ENCODE peak calls at places on chromosome 7, in seven cellular contexts. One of them, this sample, is unnamed.

GRCh38 chr7:155921804-155922506 is 109.7 kb upstream of the SHH start:
- DNase-seq in epithelial cell of esophagus: peak
- DNase-seq in NAMALWA: no peak
- DNase-seq in stimulated activated CD4-positive, alpha-beta T cell treated with anti-CD3 and anti-CD28 coated beads, Interleukin-4, amount 100 ng/mL, for 48 hours: no peak
- DNase-seq in neural crest cell: no peak
- DNase-seq in H7: peak
- DNase-seq in AG08396: no peak
- DNase-seq in this sample: no peak

GRCh38 chr7:22183522-22184280 is 173.3 kb downstream of the RAPGEF5 start:
- DNase-seq in epithelial cell of esophagus: no peak
- DNase-seq in NAMALWA: no peak
- DNase-seq in stimulated activated CD4-positive, alpha-beta T cell treated with anti-CD3 and anti-CD28 coated beads, Interleukin-4, amount 100 ng/mL, for 48 hours: no peak
- DNase-seq in neural crest cell: no peak
- DNase-seq in H7: no peak
- DNase-seq in AG08396: no peak
- DNase-seq in this sample: no peak

GRCh38 chr7:48924433-48924832 is at the start of gene CDC14C:
- DNase-seq in epithelial cell of esophagus: no peak
- DNase-seq in NAMALWA: no peak
- DNase-seq in stimulated activated CD4-positive, alpha-beta T cell treated with anti-CD3 and anti-CD28 coated beads, Interleukin-4, amount 100 ng/mL, for 48 hours: no peak
- DNase-seq in neural crest cell: no peak
- DNase-seq in H7: no peak
- DNase-seq in AG08396: no peak
- DNase-seq in this sample: no peak

GRCh38 chr7:64180989-64181388 is 26.0 kb upstream of the ZNF735 start:
- DNase-seq in epithelial cell of esophagus: peak
- DNase-seq in NAMALWA: peak
- DNase-seq in stimulated activated CD4-positive, alpha-beta T cell treated with anti-CD3 and anti-CD28 coated beads, Interleukin-4, amount 100 ng/mL, for 48 hours: no peak
- DNase-seq in neural crest cell: no peak
- DNase-seq in H7: no peak
- DNase-seq in AG08396: no peak
- DNase-seq in this sample: no peak

GRCh38 chr7:116139807-116140206 is 70.5 kb upstream of the TES start:
- DNase-seq in epithelial cell of esophagus: no peak
- DNase-seq in NAMALWA: no peak
- DNase-seq in stimulated activated CD4-positive, alpha-beta T cell treated with anti-CD3 and anti-CD28 coated beads, Interleukin-4, amount 100 ng/mL, for 48 hours: no peak
- DNase-seq in neural crest cell: no peak
- DNase-seq in H7: no peak
- DNase-seq in AG08396: no peak
- DNase-seq in this sample: no peak

GRCh38 chr7:106693659-106694353 is 32.8 kb upstream of the CCDC71L start:
- DNase-seq in epithelial cell of esophagus: no peak
- DNase-seq in NAMALWA: no peak
- DNase-seq in stimulated activated CD4-positive, alpha-beta T cell treated with anti-CD3 and anti-CD28 coated beads, Interleukin-4, amount 100 ng/mL, for 48 hours: no peak
- DNase-seq in neural crest cell: no peak
- DNase-seq in H7: no peak
- DNase-seq in AG08396: no peak
- DNase-seq in this sample: no peak

GRCh38 chr7:31028417-31028988 is 23.6 kb upstream of the ADCYAP1R1 start:
- DNase-seq in epithelial cell of esophagus: no peak
- DNase-seq in NAMALWA: no peak
- DNase-seq in stimulated activated CD4-positive, alpha-beta T cell treated with anti-CD3 and anti-CD28 coated beads, Interleukin-4, amount 100 ng/mL, for 48 hours: no peak
- DNase-seq in neural crest cell: no peak
- DNase-seq in H7: no peak
- DNase-seq in AG08396: no peak
- DNase-seq in this sample: no peak

GRCh38 chr7:107180378-107180777 is 11.6 kb downstream of the HBP1 start:
- DNase-seq in epithelial cell of esophagus: peak
- DNase-seq in NAMALWA: peak
- DNase-seq in stimulated activated CD4-positive, alpha-beta T cell treated with anti-CD3 and anti-CD28 coated beads, Interleukin-4, amount 100 ng/mL, for 48 hours: peak
- DNase-seq in neural crest cell: no peak
- DNase-seq in H7: no peak
- DNase-seq in AG08396: no peak
- DNase-seq in this sample: no peak

GRCh38 chr7:18119985-18120384 is 92.3 kb upstream of the PRPS1L1 start:
- DNase-seq in epithelial cell of esophagus: peak
- DNase-seq in NAMALWA: peak
- DNase-seq in stimulated activated CD4-positive, alpha-beta T cell treated with anti-CD3 and anti-CD28 coated beads, Interleukin-4, amount 100 ng/mL, for 48 hours: no peak
- DNase-seq in neural crest cell: no peak
- DNase-seq in H7: peak
- DNase-seq in AG08396: no peak
- DNase-seq in this sample: no peak

GRCh38 chr7:41787951-41788350 is 85.1 kb upstream of the INHBA start:
- DNase-seq in epithelial cell of esophagus: no peak
- DNase-seq in NAMALWA: no peak
- DNase-seq in stimulated activated CD4-positive, alpha-beta T cell treated with anti-CD3 and anti-CD28 coated beads, Interleukin-4, amount 100 ng/mL, for 48 hours: no peak
- DNase-seq in neural crest cell: no peak
- DNase-seq in H7: no peak
- DNase-seq in AG08396: no peak
- DNase-seq in this sample: no peak

GRCh38 chr7:95980073-95980655 is 207.8 kb downstream of the DYNC1I1 start:
- DNase-seq in epithelial cell of esophagus: no peak
- DNase-seq in NAMALWA: no peak
- DNase-seq in stimulated activated CD4-positive, alpha-beta T cell treated with anti-CD3 and anti-CD28 coated beads, Interleukin-4, amount 100 ng/mL, for 48 hours: no peak
- DNase-seq in neural crest cell: no peak
- DNase-seq in H7: no peak
- DNase-seq in AG08396: no peak
- DNase-seq in this sample: no peak

GRCh38 chr7:44309271-44310091 is 15.9 kb downstream of the CAMK2B start:
- DNase-seq in epithelial cell of esophagus: peak
- DNase-seq in NAMALWA: no peak
- DNase-seq in stimulated activated CD4-positive, alpha-beta T cell treated with anti-CD3 and anti-CD28 coated beads, Interleukin-4, amount 100 ng/mL, for 48 hours: peak
- DNase-seq in neural crest cell: peak
- DNase-seq in H7: peak
- DNase-seq in AG08396: peak
- DNase-seq in this sample: no peak

GRCh38 chr7:50317221-50317678 is 12.7 kb downstream of the IKZF1 start:
- DNase-seq in epithelial cell of esophagus: no peak
- DNase-seq in NAMALWA: no peak
- DNase-seq in stimulated activated CD4-positive, alpha-beta T cell treated with anti-CD3 and anti-CD28 coated beads, Interleukin-4, amount 100 ng/mL, for 48 hours: no peak
- DNase-seq in neural crest cell: no peak
- DNase-seq in H7: no peak
- DNase-seq in AG08396: no peak
- DNase-seq in this sample: no peak

GRCh38 chr7:43460733-43461348 is 122.1 kb upstream of the STK17A start:
- DNase-seq in epithelial cell of esophagus: no peak
- DNase-seq in NAMALWA: no peak
- DNase-seq in stimulated activated CD4-positive, alpha-beta T cell treated with anti-CD3 and anti-CD28 coated beads, Interleukin-4, amount 100 ng/mL, for 48 hours: no peak
- DNase-seq in neural crest cell: no peak
- DNase-seq in H7: no peak
- DNase-seq in AG08396: no peak
- DNase-seq in this sample: no peak

GRCh38 chr7:155371884-155372781 is 74.5 kb downstream of the INSIG1 start:
- DNase-seq in epithelial cell of esophagus: peak
- DNase-seq in NAMALWA: no peak
- DNase-seq in stimulated activated CD4-positive, alpha-beta T cell treated with anti-CD3 and anti-CD28 coated beads, Interleukin-4, amount 100 ng/mL, for 48 hours: no peak
- DNase-seq in neural crest cell: no peak
- DNase-seq in H7: peak
- DNase-seq in AG08396: no peak
- DNase-seq in this sample: no peak

GRCh38 chr7:46512901-46513431 is 591.9 kb upstream of the IGFBP3 start:
- DNase-seq in epithelial cell of esophagus: no peak
- DNase-seq in NAMALWA: no peak
- DNase-seq in stimulated activated CD4-positive, alpha-beta T cell treated with anti-CD3 and anti-CD28 coated beads, Interleukin-4, amount 100 ng/mL, for 48 hours: no peak
- DNase-seq in neural crest cell: no peak
- DNase-seq in H7: no peak
- DNase-seq in AG08396: no peak
- DNase-seq in this sample: no peak

GRCh38 chr7:25643285-25643684 is 415.0 kb upstream of the NPVF start:
- DNase-seq in epithelial cell of esophagus: no peak
- DNase-seq in NAMALWA: no peak
- DNase-seq in stimulated activated CD4-positive, alpha-beta T cell treated with anti-CD3 and anti-CD28 coated beads, Interleukin-4, amount 100 ng/mL, for 48 hours: no peak
- DNase-seq in neural crest cell: no peak
- DNase-seq in H7: no peak
- DNase-seq in AG08396: no peak
- DNase-seq in this sample: no peak

GRCh38 chr7:126605056-126605455 is 647.7 kb downstream of the GRM8 start:
- DNase-seq in epithelial cell of esophagus: no peak
- DNase-seq in NAMALWA: no peak
- DNase-seq in stimulated activated CD4-positive, alpha-beta T cell treated with anti-CD3 and anti-CD28 coated beads, Interleukin-4, amount 100 ng/mL, for 48 hours: no peak
- DNase-seq in neural crest cell: no peak
- DNase-seq in H7: no peak
- DNase-seq in AG08396: no peak
- DNase-seq in this sample: no peak

GRCh38 chr7:158759245-158759614 is 54.6 kb upstream of the NCAPG2 start:
- DNase-seq in epithelial cell of esophagus: no peak
- DNase-seq in NAMALWA: no peak
- DNase-seq in stimulated activated CD4-positive, alpha-beta T cell treated with anti-CD3 and anti-CD28 coated beads, Interleukin-4, amount 100 ng/mL, for 48 hours: no peak
- DNase-seq in neural crest cell: no peak
- DNase-seq in H7: no peak
- DNase-seq in AG08396: no peak
- DNase-seq in this sample: no peak

GRCh38 chr7:780056-780455 is 52.2 kb upstream of the SUN1 start:
- DNase-seq in epithelial cell of esophagus: no peak
- DNase-seq in NAMALWA: no peak
- DNase-seq in stimulated activated CD4-positive, alpha-beta T cell treated with anti-CD3 and anti-CD28 coated beads, Interleukin-4, amount 100 ng/mL, for 48 hours: no peak
- DNase-seq in neural crest cell: no peak
- DNase-seq in H7: peak
- DNase-seq in AG08396: no peak
- DNase-seq in this sample: no peak

GRCh38 chr7:101817031-101817929 is at the start of gene CUX1:
- DNase-seq in epithelial cell of esophagus: peak
- DNase-seq in NAMALWA: peak
- DNase-seq in stimulated activated CD4-positive, alpha-beta T cell treated with anti-CD3 and anti-CD28 coated beads, Interleukin-4, amount 100 ng/mL, for 48 hours: peak
- DNase-seq in neural crest cell: peak
- DNase-seq in H7: peak
- DNase-seq in AG08396: peak
- DNase-seq in this sample: no peak

GRCh38 chr7:1741751-1742554 is 71.9 kb downstream of the ELFN1 start:
- DNase-seq in epithelial cell of esophagus: no peak
- DNase-seq in NAMALWA: no peak
- DNase-seq in stimulated activated CD4-positive, alpha-beta T cell treated with anti-CD3 and anti-CD28 coated beads, Interleukin-4, amount 100 ng/mL, for 48 hours: no peak
- DNase-seq in neural crest cell: no peak
- DNase-seq in H7: peak
- DNase-seq in AG08396: no peak
- DNase-seq in this sample: no peak

GRCh38 chr7:50367098-50367497 is 62.6 kb downstream of the IKZF1 start:
- DNase-seq in epithelial cell of esophagus: no peak
- DNase-seq in NAMALWA: peak
- DNase-seq in stimulated activated CD4-positive, alpha-beta T cell treated with anti-CD3 and anti-CD28 coated beads, Interleukin-4, amount 100 ng/mL, for 48 hours: no peak
- DNase-seq in neural crest cell: no peak
- DNase-seq in H7: no peak
- DNase-seq in AG08396: no peak
- DNase-seq in this sample: no peak

GRCh38 chr7:155860840-155861479 is 48.7 kb upstream of the SHH start:
- DNase-seq in epithelial cell of esophagus: peak
- DNase-seq in NAMALWA: no peak
- DNase-seq in stimulated activated CD4-positive, alpha-beta T cell treated with anti-CD3 and anti-CD28 coated beads, Interleukin-4, amount 100 ng/mL, for 48 hours: no peak
- DNase-seq in neural crest cell: no peak
- DNase-seq in H7: no peak
- DNase-seq in AG08396: no peak
- DNase-seq in this sample: no peak

GRCh38 chr7:69078997-69079769 is 519.1 kb upstream of the AUTS2 start:
- DNase-seq in epithelial cell of esophagus: no peak
- DNase-seq in NAMALWA: no peak
- DNase-seq in stimulated activated CD4-positive, alpha-beta T cell treated with anti-CD3 and anti-CD28 coated beads, Interleukin-4, amount 100 ng/mL, for 48 hours: no peak
- DNase-seq in neural crest cell: no peak
- DNase-seq in H7: peak
- DNase-seq in AG08396: no peak
- DNase-seq in this sample: no peak

GRCh38 chr7:151099486-151100211 is 13.4 kb downstream of the AGAP3 start:
- DNase-seq in epithelial cell of esophagus: no peak
- DNase-seq in NAMALWA: no peak
- DNase-seq in stimulated activated CD4-positive, alpha-beta T cell treated with anti-CD3 and anti-CD28 coated beads, Interleukin-4, amount 100 ng/mL, for 48 hours: no peak
- DNase-seq in neural crest cell: no peak
- DNase-seq in H7: peak
- DNase-seq in AG08396: no peak
- DNase-seq in this sample: no peak

GRCh38 chr7:106768324-106768751 is 96.7 kb upstream of the PIK3CG start:
- DNase-seq in epithelial cell of esophagus: no peak
- DNase-seq in NAMALWA: no peak
- DNase-seq in stimulated activated CD4-positive, alpha-beta T cell treated with anti-CD3 and anti-CD28 coated beads, Interleukin-4, amount 100 ng/mL, for 48 hours: no peak
- DNase-seq in neural crest cell: no peak
- DNase-seq in H7: no peak
- DNase-seq in AG08396: no peak
- DNase-seq in this sample: no peak

This sample was measured in cortex of kidney.